ENCODE peak calls at places on chromosomes 12 and 14, in four cellular contexts. M is spleen; P is PC-3; X is CD4-positive, alpha-beta T cell. Q is an unnamed sample.

GRCh38 chr14:102928412-102929348 is 6.2 kb downstream of the AMN start:
- DNase-seq in M (peak), P (no peak), X (peak), Q (no peak)

GRCh38 chr12:62865090-62865489 is 69.9 kb downstream of the PPM1H start:
- DNase-seq in M (no peak), P (no peak), X (no peak), Q (no peak)

GRCh38 chr14:75441731-75442130 is 13.9 kb downstream of the JDP2 start:
- DNase-seq in M (no peak), P (no peak), X (no peak), Q (no peak)

GRCh38 chr14:81637639-81638038 is 104.0 kb upstream of the SEL1L start:
- DNase-seq in M (no peak), P (no peak), X (no peak), Q (no peak)

GRCh38 chr14:102939329-102939728 is 16.9 kb downstream of the AMN start:
- DNase-seq in M (no peak), P (no peak), X (no peak), Q (no peak)

GRCh38 chr12:53725824-53726223 is 1.4 kb downstream of the CALCOCO1 start:
- DNase-seq in M (peak), P (peak), X (no peak), Q (no peak)

GRCh38 chr12:89060133-89060532 is 292.2 kb downstream of the DUSP6 start:
- DNase-seq in M (no peak), P (no peak), X (no peak), Q (no peak)

GRCh38 chr14:53999061-53999488 is 42.5 kb upstream of the BMP4 start:
- DNase-seq in M (no peak), P (no peak), X (no peak), Q (no peak)

GRCh38 chr12:103645202-103645601 is 58.1 kb downstream of the STAB2 start:
- DNase-seq in M (no peak), P (no peak), X (no peak), Q (no peak)

GRCh38 chr12:102629262-102629888 is 149.0 kb upstream of the IGF1 start:
- DNase-seq in M (no peak), P (no peak), X (no peak), Q (no peak)

GRCh38 chr14:98896476-98896875 is 375.5 kb downstream of the BCL11B start:
- DNase-seq in M (no peak), P (no peak), X (no peak), Q (no peak)

GRCh38 chr12:100141998-100142850 is 450 bp downstream of the BLTP3B start:
- DNase-seq in M (peak), P (peak), X (no peak), Q (no peak)

GRCh38 chr12:115455268-115455681 is 771.3 kb upstream of the TBX3 start:
- DNase-seq in M (no peak), P (no peak), X (no peak), Q (no peak)

GRCh38 chr12:87660987-87661769 is 368.0 kb downstream of the C12orf50 start:
- DNase-seq in M (no peak), P (no peak), X (no peak), Q (no peak)

GRCh38 chr14:38221077-38221476 is 13.4 kb downstream of the SSTR1 start:
- DNase-seq in M (no peak), P (no peak), X (no peak), Q (no peak)

GRCh38 chr12:107748472-107748871 is 12.5 kb downstream of the PRDM4 start:
- DNase-seq in M (no peak), P (peak), X (no peak), Q (no peak)

GRCh38 chr12:119807380-119807779 is 69.7 kb downstream of the CIT start:
- DNase-seq in M (no peak), P (no peak), X (no peak), Q (no peak)

GRCh38 chr12:83462419-83462818 is 775.7 kb downstream of the TMTC2 start:
- DNase-seq in M (no peak), P (peak), X (no peak), Q (no peak)

GRCh38 chr14:27613102-27613501 is 1015.3 kb upstream of the NOVA1 start:
- DNase-seq in M (no peak), P (no peak), X (no peak), Q (no peak)

GRCh38 chr14:27605298-27605697 is 1007.5 kb upstream of the NOVA1 start:
- DNase-seq in M (no peak), P (no peak), X (no peak), Q (no peak)

DNA sequence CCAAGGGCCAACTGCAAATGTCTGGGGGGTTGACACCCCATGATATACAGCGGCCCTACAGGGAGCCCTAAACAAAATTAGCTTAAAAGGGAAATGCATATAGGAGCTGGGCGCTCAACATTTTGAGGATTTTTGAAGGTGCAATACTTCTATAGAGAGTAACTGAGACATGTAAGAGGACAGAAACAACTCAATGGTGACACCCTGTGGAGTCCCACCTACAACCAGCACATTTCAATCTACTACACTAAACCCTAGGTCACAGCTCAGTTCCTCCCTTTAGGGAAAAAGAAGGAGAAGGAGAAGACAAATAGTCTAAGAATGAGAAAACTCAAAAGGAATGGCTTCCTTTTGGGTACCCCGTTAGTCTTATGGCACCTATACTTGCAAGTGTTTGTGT is 1010.5 kb upstream of the NOVA1 start:
- DNase-seq in M (no peak), P (no peak), X (no peak), Q (no peak)
- TF ChIP-seq CTCF in M (no peak), P (peak), X (no peak), Q (no peak)

GRCh38 chr14:92322516-92322915 is 449 bp upstream of the SLC24A4 start:
- DNase-seq in M (no peak), P (no peak), X (no peak), Q (no peak)

GRCh38 chr14:92323916-92324818 is 1.2 kb downstream of the SLC24A4 start:
- DNase-seq in M (peak), P (no peak), X (no peak), Q (no peak)

GRCh38 chr14:92328664-92329255 is 5.8 kb downstream of the SLC24A4 start:
- DNase-seq in M (no peak), P (no peak), X (no peak), Q (no peak)

GRCh38 chr14:92323031-92323915 is at the start of gene SLC24A4:
- DNase-seq in M (peak), P (no peak), X (no peak), Q (no peak)

GRCh38 chr14:92325835-92326234 is 2.9 kb downstream of the SLC24A4 start:
- DNase-seq in M (no peak), P (no peak), X (no peak), Q (no peak)
- TF ChIP-seq CTCF in M (no peak), P (peak), X (no peak), Q (no peak)

GRCh38 chr12:85309180-85309579 is 29.2 kb downstream of the ALX1 start:
- DNase-seq in M (no peak), P (no peak), X (no peak), Q (no peak)

GRCh38 chr12:85308374-85308773 is 28.4 kb downstream of the ALX1 start:
- DNase-seq in M (no peak), P (no peak), X (no peak), Q (no peak)

GRCh38 chr12:85310025-85310424 is 30.0 kb downstream of the ALX1 start:
- DNase-seq in M (no peak), P (peak), X (no peak), Q (no peak)

GRCh38 chr12:85310456-85311076 is 30.5 kb downstream of the ALX1 start:
- DNase-seq in M (no peak), P (peak), X (no peak), Q (no peak)
- TF ChIP-seq CTCF in M (no peak), P (peak), X (no peak), Q (peak)

GRCh38 chr12:2832550-2833127 is 2.2 kb downstream of the NRIP2 start:
- DNase-seq in M (no peak), P (no peak), X (no peak), Q (no peak)
- TF ChIP-seq CTCF in M (no peak), P (no peak), X (no peak), Q (no peak)

GRCh38 chr14:93104961-93105360 is 10.8 kb downstream of the ITPK1 start:
- DNase-seq in M (no peak), P (no peak), X (no peak), Q (no peak)
- TF ChIP-seq CTCF in M (no peak), P (peak), X (no peak), Q (no peak)

DNA sequence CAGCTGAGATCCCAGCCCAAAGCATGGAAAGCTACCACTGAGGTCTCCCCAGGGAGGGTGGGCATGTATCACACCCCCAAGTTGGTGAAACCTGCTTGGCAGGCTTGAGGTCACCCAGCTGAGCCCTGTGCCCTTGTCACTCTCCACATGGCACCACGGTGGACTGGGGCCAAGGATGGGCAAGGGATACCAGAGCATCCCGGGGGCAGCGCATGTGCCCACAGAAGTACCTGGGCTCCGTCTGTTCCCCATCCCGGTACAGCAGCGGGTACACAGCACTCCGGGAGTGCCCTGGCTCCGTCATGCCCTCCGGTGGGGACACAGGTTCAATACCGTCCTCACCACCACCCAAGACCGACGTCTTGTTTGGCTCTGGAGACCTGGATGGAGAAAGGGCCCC is 38.0 kb downstream of the RFLNA start:
- DNase-seq in M (no peak), P (no peak), X (no peak), Q (no peak)
- TF ChIP-seq CTCF in M (no peak), P (no peak), X (no peak), Q (no peak)

Q was measured in CD14-positive monocyte.